ENCODE peak calls at places on chromosomes 3 and 15, in ten cellular contexts. X is GDM1, P is cardiac fibroblast, Y is Kasumi-1, C is astrocyte of the cerebellum, L is NCI-H2227 treated with DMSO at 0.1 percent for 48 hours, G is ureter, E is COR-L47, M is glutamatergic neuron, I is cardiac muscle cell. U is an unnamed sample.

GRCh38 chr3:181880339-181880738 is 168.6 kb downstream of the SOX2 start:
- DNase-seq in X (no peak), P (peak), Y (no peak), C (no peak), L (peak), G (no peak), E (peak), M (no peak), I (peak), U (no peak)

GRCh38 chr3:151226088-151226563 is 23.1 kb upstream of the GPR171 start:
- DNase-seq in X (no peak), P (peak), Y (no peak), C (peak), L (no peak), G (no peak), E (peak), M (no peak), I (peak), U (peak)

GRCh38 chr3:146469206-146470017 is at the start of gene PLSCR2:
- DNase-seq in X (no peak), P (peak), Y (no peak), C (no peak), L (no peak), G (peak), E (peak), M (peak), I (peak), U (no peak)

GRCh38 chr15:56124391-56124790 is 119.3 kb downstream of the RFX7 start:
- DNase-seq in X (no peak), P (no peak), Y (no peak), C (no peak), L (no peak), G (no peak), E (no peak), M (no peak), I (no peak), U (no peak)

GRCh38 chr3:79255292-79255691 is 512.5 kb downstream of the ROBO1 start:
- DNase-seq in X (no peak), P (no peak), Y (no peak), C (no peak), L (no peak), G (no peak), E (no peak), M (no peak), I (no peak), U (no peak)

GRCh38 chr3:101842245-101842934 is 6.9 kb upstream of the NFKBIZ start:
- DNase-seq in X (no peak), P (no peak), Y (no peak), C (no peak), L (no peak), G (no peak), E (no peak), M (no peak), I (no peak), U (no peak)

GRCh38 chr15:91152896-91153581 is 53.0 kb downstream of the SV2B start:
- DNase-seq in X (no peak), P (no peak), Y (no peak), C (no peak), L (no peak), G (no peak), E (no peak), M (no peak), I (no peak), U (no peak)

GRCh38 chr15:28875461-28875965 is 10.3 kb upstream of the APBA2 start:
- DNase-seq in X (no peak), P (no peak), Y (no peak), C (no peak), L (no peak), G (no peak), E (no peak), M (no peak), I (no peak), U (no peak)

GRCh38 chr3:73614385-73614784 is 10.4 kb downstream of the PDZRN3 start:
- DNase-seq in X (no peak), P (peak), Y (no peak), C (peak), L (no peak), G (peak), E (no peak), M (no peak), I (peak), U (peak)

GRCh38 chr15:88995449-88995848 is 82.3 kb upstream of the MFGE8 start:
- DNase-seq in X (no peak), P (peak), Y (no peak), C (no peak), L (no peak), G (no peak), E (no peak), M (no peak), I (peak), U (no peak)

GRCh38 chr15:92674347-92674746 is 18.8 kb upstream of the FAM174B start:
- DNase-seq in X (no peak), P (no peak), Y (no peak), C (no peak), L (no peak), G (no peak), E (no peak), M (no peak), I (no peak), U (no peak)

GRCh38 chr3:195450731-195451229 is 8.0 kb upstream of the ACAP2 start:
- DNase-seq in X (no peak), P (peak), Y (peak), C (no peak), L (no peak), G (no peak), E (no peak), M (no peak), I (peak), U (peak)

GRCh38 chr3:61594978-61595687 is 33.8 kb downstream of the PTPRG start:
- DNase-seq in X (no peak), P (peak), Y (no peak), C (no peak), L (no peak), G (no peak), E (no peak), M (no peak), I (peak), U (no peak)

GRCh38 chr15:38028869-38029268 is 94.4 kb downstream of the TMCO5A start:
- DNase-seq in X (no peak), P (peak), Y (no peak), C (no peak), L (no peak), G (no peak), E (no peak), M (no peak), I (peak), U (no peak)

GRCh38 chr3:8974458-8974857 is 11.2 kb upstream of the RAD18 start:
- DNase-seq in X (no peak), P (no peak), Y (no peak), C (no peak), L (no peak), G (no peak), E (no peak), M (no peak), I (no peak), U (no peak)

GRCh38 chr15:78837543-78837942 is 26.3 kb upstream of the ADAMTS7 start:
- DNase-seq in X (no peak), P (no peak), Y (no peak), C (no peak), L (no peak), G (no peak), E (no peak), M (no peak), I (no peak), U (no peak)

GRCh38 chr15:72994778-72995177 is 57.5 kb upstream of the NEO1 start:
- DNase-seq in X (no peak), P (peak), Y (no peak), C (no peak), L (peak), G (no peak), E (peak), M (no peak), I (peak), U (no peak)

GRCh38 chr3:46934067-46934466 is 42.5 kb downstream of the CCDC12 start:
- DNase-seq in X (no peak), P (peak), Y (no peak), C (no peak), L (no peak), G (no peak), E (no peak), M (no peak), I (no peak), U (no peak)

GRCh38 chr3:136713961-136714514 is 38.1 kb downstream of the STAG1 start:
- DNase-seq in X (no peak), P (no peak), Y (peak), C (no peak), L (no peak), G (no peak), E (no peak), M (no peak), I (no peak), U (peak)

GRCh38 chr15:42145546-42146455 is 10.6 kb downstream of the PLA2G4F start:
- DNase-seq in X (no peak), P (no peak), Y (no peak), C (no peak), L (no peak), G (no peak), E (no peak), M (no peak), I (no peak), U (no peak)

GRCh38 chr3:9947025-9947995 is 4.9 kb downstream of the PRRT3 start:
- DNase-seq in X (no peak), P (peak), Y (no peak), C (no peak), L (no peak), G (peak), E (peak), M (peak), I (peak), U (no peak)

GRCh38 chr3:197600796-197601565 is 45.2 kb upstream of the BDH1 start:
- DNase-seq in X (no peak), P (no peak), Y (no peak), C (no peak), L (no peak), G (no peak), E (no peak), M (no peak), I (no peak), U (no peak)

GRCh38 chr15:88987951-88988671 is 74.9 kb upstream of the MFGE8 start:
- DNase-seq in X (no peak), P (no peak), Y (no peak), C (no peak), L (no peak), G (no peak), E (no peak), M (no peak), I (no peak), U (no peak)

GRCh38 chr15:39199076-39199475 is 381.8 kb upstream of the THBS1 start:
- DNase-seq in X (no peak), P (peak), Y (no peak), C (no peak), L (no peak), G (no peak), E (no peak), M (no peak), I (no peak), U (no peak)